ENCODE peak calls at places on chromosomes 4 and X, in six cellular contexts. Z, W, M, D, B and L are unnamed samples.

GRCh38 chr4:14022428-14022827 is 394.9 kb upstream of the BOD1L1 start:
- DNase-seq in Z (no peak), W (peak), M (peak), D (peak), B (no peak), L (no peak)

GRCh38 chrX:136055651-136056221 is 70.5 kb downstream of the SLC9A6 start:
- DNase-seq in Z (no peak), W (peak), M (no peak), D (peak), B (no peak), L (no peak)

GRCh38 chrX:20205927-20206708 is 60.6 kb downstream of the RPS6KA3 start:
- DNase-seq in Z (no peak), W (no peak), M (no peak), D (no peak), B (no peak), L (no peak)

GRCh38 chr4:7970031-7970946 is 30.6 kb upstream of the AFAP1 start:
- DNase-seq in Z (peak), W (no peak), M (peak), D (peak), B (peak), L (no peak)

GRCh38 chr4:159319027-159319426 is 216.1 kb downstream of the RAPGEF2 start:
- DNase-seq in Z (no peak), W (no peak), M (no peak), D (no peak), B (no peak), L (no peak)

GRCh38 chr4:3371038-3371437 is 70.7 kb upstream of the HGFAC start:
- DNase-seq in Z (no peak), W (no peak), M (no peak), D (peak), B (no peak), L (no peak)

GRCh38 chr4:40555176-40555900 is 74.3 kb downstream of the RBM47 start:
- DNase-seq in Z (no peak), W (no peak), M (no peak), D (no peak), B (no peak), L (no peak)

GRCh38 chr4:7295917-7296660 is 103.8 kb downstream of the SORCS2 start:
- DNase-seq in Z (no peak), W (peak), M (peak), D (peak), B (peak), L (no peak)

GRCh38 chrX:130878350-130879341 is 24.4 kb downstream of the ENOX2 start:
- DNase-seq in Z (no peak), W (peak), M (peak), D (peak), B (peak), L (no peak)

GRCh38 chrX:152637649-152638442 is at the start of gene GABRQ:
- DNase-seq in Z (no peak), W (no peak), M (no peak), D (peak), B (no peak), L (no peak)

GRCh38 chr4:22987861-22988260 is 295.1 kb downstream of the GBA3 start:
- DNase-seq in Z (no peak), W (peak), M (peak), D (peak), B (no peak), L (no peak)

GRCh38 chr4:173288296-173288695 is 45.9 kb downstream of the HMGB2 start:
- DNase-seq in Z (peak), W (peak), M (peak), D (peak), B (peak), L (peak)

GRCh38 chrX:108699368-108699767 is 37.0 kb downstream of the IRS4 start:
- DNase-seq in Z (no peak), W (peak), M (peak), D (no peak), B (no peak), L (peak)

DNA sequence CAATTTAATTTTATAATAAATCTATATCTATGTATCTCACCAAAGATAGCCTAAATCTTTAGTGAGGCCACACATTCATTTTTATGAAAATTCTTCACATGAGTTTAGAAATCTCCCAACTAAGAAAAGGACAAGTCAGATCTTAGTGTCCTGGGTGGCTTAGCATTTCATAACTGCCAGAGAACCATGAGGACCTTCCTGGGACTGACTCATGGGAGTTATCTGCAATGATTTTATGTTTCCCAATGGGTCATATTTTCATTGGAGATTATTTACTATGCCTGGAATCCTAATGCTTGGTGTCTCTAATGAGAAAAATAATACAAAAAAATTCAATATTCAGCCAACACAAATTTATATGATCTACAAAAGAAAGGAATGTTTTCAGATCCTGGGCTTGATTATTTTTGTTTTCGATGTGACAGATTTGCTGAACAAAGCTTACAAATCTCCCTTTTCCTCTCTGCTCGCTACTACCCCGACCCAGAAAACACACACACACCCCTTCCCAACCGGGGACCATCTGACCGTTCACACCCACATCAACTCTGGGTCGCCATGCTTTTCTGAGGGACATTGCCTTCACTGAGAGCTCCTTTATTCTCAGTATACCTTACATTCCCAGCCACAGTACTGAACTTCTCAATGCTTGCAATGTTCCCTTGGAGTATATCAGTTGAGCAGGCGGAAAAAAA is 40.2 kb downstream of the SORBS2 start:
- DNase-seq in Z (no peak), W (no peak), M (no peak), D (no peak), B (no peak), L (no peak)
- H3K4me3 ChIP-seq in Z (no peak), W (no peak), M (no peak), D (no peak), B (no peak), L (no peak)

GRCh38 chr4:89055157-89056080 is 1.6 kb downstream of the FAM13A start:
- DNase-seq in Z (no peak), W (no peak), M (peak), D (no peak), B (no peak), L (no peak)

GRCh38 chr4:89054627-89055026 is 2.4 kb downstream of the FAM13A start:
- DNase-seq in Z (no peak), W (no peak), M (no peak), D (no peak), B (no peak), L (no peak)

GRCh38 chr4:89056953-89057398 is at the start of gene FAM13A:
- DNase-seq in Z (no peak), W (peak), M (peak), D (peak), B (peak), L (no peak)

GRCh38 chr4:89056292-89056952 is 563 bp downstream of the FAM13A start:
- DNase-seq in Z (no peak), W (no peak), M (no peak), D (no peak), B (no peak), L (no peak)
- H3K4me3 ChIP-seq in Z (no peak), W (peak), M (peak), D (peak), B (peak), L (no peak)

GRCh38 chr4:95889662-95890061 is 49.8 kb downstream of the PDHA2 start:
- DNase-seq in Z (no peak), W (no peak), M (peak), D (no peak), B (no peak), L (no peak)
- H3K4me3 ChIP-seq in Z (no peak), W (no peak), M (no peak), D (no peak), B (no peak), L (no peak)

GRCh38 chr4:162727232-162727631 is 439.5 kb downstream of the NAF1 start:
- DNase-seq in Z (no peak), W (no peak), M (no peak), D (peak), B (no peak), L (no peak)

DNA sequence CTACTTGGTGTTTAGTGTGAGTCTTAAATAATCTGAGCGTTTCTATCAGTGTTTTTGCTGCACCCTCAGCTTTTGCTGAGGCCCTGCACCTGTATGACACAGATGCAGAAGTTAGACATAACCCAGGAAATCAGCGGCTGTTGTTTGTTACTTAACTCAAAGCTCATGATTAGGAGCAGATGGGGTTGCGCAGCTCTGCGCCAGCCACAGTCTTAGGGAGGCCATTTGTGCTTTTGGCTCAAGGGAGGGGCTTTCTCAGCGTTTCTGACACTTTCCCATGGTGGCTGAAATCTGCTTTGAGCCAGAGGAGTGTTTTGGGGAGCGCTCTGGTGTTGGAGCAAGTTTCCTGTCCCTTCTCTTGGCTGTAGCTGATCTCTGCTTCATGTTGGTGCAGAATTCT is 433.8 kb downstream of the NAF1 start:
- DNase-seq in Z (no peak), W (no peak), M (no peak), D (no peak), B (no peak), L (no peak)
- H3K4me3 ChIP-seq in Z (no peak), W (no peak), M (no peak), D (no peak), B (no peak), L (no peak)